ENCODE peak calls at places on chromosomes 16 and 17, in seven cellular contexts. M is stomach, Z is ovary, P is K562, U is spleen, G is Peyer's patch, Q is IMR-90. C is an unnamed sample.

GRCh38 chr16:75080205-75081029 is 36.2 kb downstream of the LDHD start:
- DNase-seq in M (no peak), Z (no peak), P (no peak), U (no peak), G (no peak), Q (peak), C (no peak)

GRCh38 chr17:9079461-9080103 is 58.3 kb downstream of the NTN1 start:
- DNase-seq in M (no peak), Z (no peak), P (no peak), U (no peak), G (no peak), Q (no peak), C (no peak)

GRCh38 chr17:74842599-74843351 is 16.9 kb downstream of the GRIN2C start:
- DNase-seq in M (peak), Z (peak), P (peak), U (no peak), G (no peak), Q (peak), C (peak)

GRCh38 chr17:48871551-48872351 is 20.8 kb upstream of the ATP5MC1 start:
- DNase-seq in M (peak), Z (peak), P (peak), U (no peak), G (no peak), Q (no peak), C (peak)

GRCh38 chr17:46194393-46195216 is 1.4 kb upstream of the KANSL1 start:
- DNase-seq in M (no peak), Z (no peak), P (peak), U (no peak), G (peak), Q (peak), C (no peak)

GRCh38 chr16:50372611-50373344 is 4.0 kb upstream of the BRD7 start:
- DNase-seq in M (no peak), Z (no peak), P (no peak), U (no peak), G (no peak), Q (peak), C (peak)

GRCh38 chr17:63840591-63841349 is 1.7 kb downstream of the SMARCD2 start:
- DNase-seq in M (no peak), Z (peak), P (no peak), U (peak), G (no peak), Q (peak), C (peak)

GRCh38 chr17:80791758-80792284 is 199.8 kb upstream of the CHMP6 start:
- DNase-seq in M (peak), Z (peak), P (peak), U (no peak), G (peak), Q (peak), C (peak)

GRCh38 chr17:39547713-39548478 is 59.8 kb downstream of the NEUROD2 start:
- DNase-seq in M (peak), Z (peak), P (peak), U (peak), G (peak), Q (no peak), C (peak)

GRCh38 chr16:1493746-1494094 is 560 bp downstream of the TELO2 start:
- DNase-seq in M (no peak), Z (no peak), P (no peak), U (peak), G (no peak), Q (no peak), C (no peak)

DNA sequence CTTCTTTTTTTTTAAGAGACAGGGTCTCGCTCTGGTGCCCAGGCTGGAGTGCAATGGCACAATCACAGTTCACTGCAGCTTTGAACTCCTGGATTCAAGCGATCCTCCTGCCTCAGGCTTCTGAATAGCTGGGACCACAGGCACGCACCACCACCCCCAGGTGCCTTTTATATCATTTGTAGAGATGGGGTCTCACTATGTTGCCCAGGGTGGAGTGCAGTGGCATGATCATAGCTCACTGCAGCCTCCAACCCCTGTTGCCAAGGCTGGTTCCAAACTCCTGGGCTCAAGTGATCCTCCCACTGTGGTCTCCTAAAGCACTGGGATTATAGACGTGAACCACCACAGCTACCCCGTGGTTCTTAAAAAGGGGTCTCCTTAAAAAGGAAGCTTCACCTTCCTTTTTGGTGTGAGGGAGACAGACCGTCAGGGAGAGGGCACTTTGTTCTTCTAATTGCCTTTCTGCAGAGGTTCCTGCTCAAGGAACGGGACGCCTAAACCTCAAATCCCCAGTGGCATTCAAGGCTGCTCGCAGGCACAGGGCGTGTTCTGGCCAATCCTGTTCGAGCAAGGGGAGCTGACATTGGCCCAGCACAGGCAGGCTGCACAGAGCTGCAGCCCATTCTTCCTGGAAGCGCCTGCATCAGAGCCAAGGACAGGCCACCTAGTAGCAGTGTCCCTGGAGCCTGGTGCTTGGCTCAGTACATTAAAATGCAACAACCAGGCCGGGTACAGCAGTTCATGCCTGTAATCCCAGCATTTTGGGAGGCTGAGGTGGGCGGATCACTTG is 72.0 kb upstream of the CREBBP start:
- DNase-seq in M (no peak), Z (peak), P (no peak), U (peak), G (no peak), Q (no peak), C (peak)
- H3K27ac ChIP-seq in M (no peak), Z (peak), P (no peak), U (peak), G (no peak), Q (no peak), C (no peak)

GRCh38 chr16:26240807-26241206 is 549.0 kb downstream of the HS3ST4 start:
- DNase-seq in M (no peak), Z (no peak), P (no peak), U (no peak), G (no peak), Q (no peak), C (no peak)
- TF ChIP-seq CTCF in M (no peak), Z (no peak), P (no peak), U (no peak), G (no peak), Q (no peak), C (no peak)

GRCh38 chr16:30378236-30379164 is 3.9 kb downstream of the SEPTIN1 start:
- DNase-seq in M (peak), Z (peak), P (peak), U (peak), G (peak), Q (peak), C (peak)
- TF ChIP-seq POLR2A in M (no peak), Z (no peak), P (peak), U (no peak), G (peak), Q (peak), C (peak)

GRCh38 chr17:50189396-50190277 is 11.8 kb downstream of the COL1A1 start:
- DNase-seq in M (no peak), Z (no peak), P (no peak), U (no peak), G (no peak), Q (peak), C (no peak)
- H3K27ac ChIP-seq in M (no peak), Z (peak), P (no peak), U (no peak), G (no peak), Q (peak), C (no peak)

GRCh38 chr17:5078106-5079028 is at the start of gene ZFP3:
- DNase-seq in M (peak), Z (peak), P (no peak), U (peak), G (peak), Q (peak), C (peak)
- TF ChIP-seq CTCF in M (no peak), Z (no peak), P (no peak), U (peak), G (no peak), Q (no peak), C (no peak)

GRCh38 chr17:76267051-76267576 is 2.0 kb downstream of the UBALD2 start:
- DNase-seq in M (no peak), Z (no peak), P (no peak), U (no peak), G (no peak), Q (no peak), C (no peak)

GRCh38 chr17:76270770-76271668 is 5.9 kb downstream of the UBALD2 start:
- DNase-seq in M (no peak), Z (no peak), P (no peak), U (peak), G (peak), Q (no peak), C (peak)

GRCh38 chr17:76270127-76270592 is 5.0 kb downstream of the UBALD2 start:
- DNase-seq in M (no peak), Z (no peak), P (peak), U (peak), G (peak), Q (no peak), C (no peak)

GRCh38 chr17:76268015-76268749 is 3.0 kb downstream of the UBALD2 start:
- DNase-seq in M (peak), Z (no peak), P (peak), U (peak), G (peak), Q (peak), C (no peak)

GRCh38 chr17:76268991-76269981 is 4.1 kb downstream of the UBALD2 start:
- DNase-seq in M (no peak), Z (no peak), P (no peak), U (no peak), G (no peak), Q (no peak), C (no peak)
- TF ChIP-seq POLR2A in M (no peak), Z (no peak), P (peak), U (no peak), G (no peak), Q (no peak), C (no peak)

DNA sequence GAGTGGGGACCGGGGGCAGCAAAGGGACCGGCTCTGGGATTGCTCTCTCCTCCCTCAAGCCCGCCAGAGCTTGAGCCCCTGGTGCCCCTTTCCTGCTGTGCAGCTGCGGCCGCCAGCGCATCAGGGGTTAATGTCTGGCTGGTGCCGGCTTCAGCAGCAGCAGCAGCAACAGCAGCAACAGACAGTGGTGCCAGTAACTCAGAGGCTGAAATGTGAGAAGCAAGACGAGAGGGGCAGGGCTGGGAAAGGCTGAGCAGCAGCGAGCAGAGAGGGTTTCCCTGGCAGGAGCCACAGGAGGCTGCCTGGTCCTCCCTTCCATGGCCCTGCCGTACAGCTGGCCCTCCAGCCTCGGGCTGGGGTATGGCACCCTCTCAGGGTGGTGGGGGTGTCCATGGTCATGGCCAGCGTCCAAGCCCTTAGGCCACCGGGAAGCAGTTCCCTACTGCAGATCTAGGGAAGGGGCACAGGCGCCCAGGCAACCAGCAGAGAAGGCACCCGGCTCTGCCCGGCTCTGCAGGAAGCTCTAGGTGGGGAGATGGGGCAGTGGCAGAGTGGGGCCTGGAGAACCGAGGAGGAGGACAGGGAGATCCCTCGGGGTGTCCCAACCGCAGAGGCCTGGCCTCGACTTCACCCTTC is 21.1 kb upstream of the TFAP4 start:
- DNase-seq in M (peak), Z (peak), P (no peak), U (no peak), G (no peak), Q (peak), C (no peak)
- H3K27ac ChIP-seq in M (peak), Z (peak), P (no peak), U (peak), G (peak), Q (peak), C (no peak)

GRCh38 chr16:84197487-84198128 is 6.7 kb downstream of the ADAD2 start:
- DNase-seq in M (no peak), Z (no peak), P (no peak), U (no peak), G (no peak), Q (no peak), C (no peak)

GRCh38 chr16:84198401-84198800 is 7.4 kb downstream of the ADAD2 start:
- DNase-seq in M (no peak), Z (no peak), P (no peak), U (no peak), G (no peak), Q (peak), C (no peak)

GRCh38 chr16:84199097-84199496 is 8.1 kb downstream of the ADAD2 start:
- DNase-seq in M (no peak), Z (no peak), P (no peak), U (no peak), G (no peak), Q (no peak), C (no peak)

GRCh38 chr16:84196727-84197486 is 6.0 kb downstream of the ADAD2 start:
- DNase-seq in M (no peak), Z (no peak), P (no peak), U (no peak), G (no peak), Q (no peak), C (no peak)

GRCh38 chr16:84199861-84200260 is 8.9 kb downstream of the ADAD2 start:
- DNase-seq in M (no peak), Z (no peak), P (no peak), U (peak), G (no peak), Q (no peak), C (peak)
- TF ChIP-seq CTCF in M (no peak), Z (no peak), P (no peak), U (no peak), G (no peak), Q (no peak), C (no peak)

GRCh38 chr17:41690497-41690896 is 1.8 kb downstream of the EIF1 start:
- DNase-seq in M (no peak), Z (no peak), P (no peak), U (no peak), G (no peak), Q (no peak), C (no peak)

GRCh38 chr17:41688641-41689496 is at the start of gene EIF1:
- DNase-seq in M (peak), Z (peak), P (peak), U (peak), G (peak), Q (peak), C (peak)

GRCh38 chr17:41691031-41691777 is 2.5 kb downstream of the EIF1 start:
- DNase-seq in M (no peak), Z (no peak), P (no peak), U (no peak), G (no peak), Q (peak), C (no peak)

GRCh38 chr17:41687828-41688640 is 651 bp upstream of the EIF1 start:
- DNase-seq in M (peak), Z (peak), P (no peak), U (peak), G (peak), Q (peak), C (peak)

DNA sequence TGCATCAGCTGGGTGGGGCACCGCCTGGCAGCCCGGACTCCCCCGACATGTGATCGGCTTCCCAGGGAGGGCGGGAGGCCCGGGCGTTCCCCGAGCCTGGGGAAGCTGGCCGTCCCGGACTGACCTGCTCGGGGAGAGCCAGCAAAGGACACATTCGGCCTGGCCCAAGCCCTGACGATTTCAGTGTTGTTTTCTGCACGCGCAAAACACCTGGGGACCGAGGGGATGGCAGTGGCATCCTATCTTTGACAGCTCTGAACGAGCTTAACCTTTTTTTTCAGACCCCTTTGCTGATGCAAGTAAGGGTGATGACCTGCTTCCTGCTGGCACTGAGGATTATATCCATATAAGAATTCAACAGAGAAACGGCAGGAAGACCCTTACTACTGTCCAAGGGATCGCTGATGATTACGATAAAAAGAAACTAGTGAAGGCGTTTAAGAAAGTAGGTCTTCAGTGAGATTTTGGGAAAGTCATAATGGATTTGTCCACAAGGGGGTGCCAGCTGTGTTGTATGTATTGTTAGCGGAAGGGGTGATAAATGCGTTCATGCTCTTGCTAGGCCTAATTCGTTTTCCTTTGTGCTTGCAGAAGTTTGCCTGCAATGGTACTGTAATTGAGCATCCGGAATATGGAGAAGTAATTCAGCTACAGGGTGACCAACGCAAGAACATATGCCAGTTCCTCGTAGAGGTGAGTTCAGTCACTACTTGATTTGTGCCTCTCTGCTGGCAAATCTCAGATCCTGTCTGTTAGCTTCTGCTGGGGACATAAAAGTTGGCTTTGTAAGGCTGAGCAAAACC is 1.0 kb downstream of the EIF1 start:
- DNase-seq in M (no peak), Z (no peak), P (no peak), U (no peak), G (peak), Q (peak), C (peak)
- TF ChIP-seq POLR2A in M (no peak), Z (no peak), P (no peak), U (no peak), G (no peak), Q (no peak), C (no peak)

C was measured in body of pancreas.